ENCODE peak calls at places on chromosome 12, in four cellular contexts. D is A549, G is GM12878, U is IMR-90. C is an unnamed sample.

GRCh38 chr12:62621239-62621638 is 154.6 kb downstream of the MON2 start:
- DNase-seq in U (no peak), G (no peak), D (no peak), C (no peak)

GRCh38 chr12:70427611-70428010 is 61.5 kb downstream of the KCNMB4 start:
- DNase-seq in D (no peak), U (no peak), G (no peak), C (no peak)

GRCh38 chr12:49462103-49462739 is 76.6 kb upstream of the KCNH3 start:
- DNase-seq in G (no peak), U (no peak), D (no peak), C (no peak)

GRCh38 chr12:9702239-9702638 is 30.7 kb downstream of the CLECL1 start:
- DNase-seq in U (no peak), G (no peak), D (no peak), C (no peak)

GRCh38 chr12:1614360-1614759 is 14.7 kb upstream of the WNT5B start:
- DNase-seq in G (no peak), U (no peak), D (no peak), C (peak)

GRCh38 chr12:86264451-86265328 is 8.5 kb upstream of the MGAT4C start:
- DNase-seq in U (no peak), D (no peak), G (no peak), C (no peak)

GRCh38 chr12:45612044-45612794 is 117.3 kb upstream of the ARID2 start:
- DNase-seq in D (no peak), U (peak), G (no peak), C (no peak)

GRCh38 chr12:2752676-2753371 is 41.9 kb upstream of the FKBP4 start:
- DNase-seq in D (peak), U (peak), G (no peak), C (peak)

GRCh38 chr12:68175566-68176033 is 16.1 kb upstream of the IFNG start:
- DNase-seq in U (no peak), G (peak), D (no peak), C (no peak)

GRCh38 chr12:54411398-54412241 is 7.4 kb downstream of the ITGA5 start:
- DNase-seq in U (peak), G (no peak), D (peak), C (peak)

GRCh38 chr12:110371408-110372055 is 32.0 kb downstream of the ANAPC7 start:
- DNase-seq in G (peak), D (no peak), U (no peak), C (no peak)

GRCh38 chr12:106049546-106049945 is 89.2 kb downstream of the NUAK1 start:
- DNase-seq in G (no peak), D (no peak), U (no peak), C (no peak)

GRCh38 chr12:6923003-6923732 is 4.6 kb upstream of the ATN1 start:
- DNase-seq in D (no peak), U (no peak), G (no peak), C (no peak)

GRCh38 chr12:93846936-93847516 is 169.9 kb downstream of the CRADD start:
- DNase-seq in U (no peak), G (no peak), D (no peak), C (no peak)

GRCh38 chr12:124976999-124977398 is 11.9 kb downstream of the DHX37 start:
- DNase-seq in G (no peak), D (no peak), U (no peak), C (no peak)

GRCh38 chr12:70919597-70920035 is 922 bp downstream of the PTPRR start:
- DNase-seq in G (no peak), U (no peak), D (no peak), C (no peak)

GRCh38 chr12:50699940-50700339 is 64.0 kb upstream of the ATF1 start:
- DNase-seq in U (no peak), D (no peak), G (no peak), C (no peak)

GRCh38 chr12:59937148-59937547 is 341.3 kb downstream of the SLC16A7 start:
- DNase-seq in G (no peak), D (no peak), U (no peak), C (no peak)

GRCh38 chr12:103333676-103334075 is 162.1 kb downstream of the C12orf42 start:
- DNase-seq in G (no peak), U (no peak), D (no peak), C (no peak)

GRCh38 chr12:129844662-129845061 is 59.2 kb downstream of the TMEM132D start:
- DNase-seq in D (no peak), G (no peak), U (no peak), C (no peak)

GRCh38 chr12:64229240-64229639 is 7.1 kb upstream of the KICS2 start:
- DNase-seq in D (no peak), U (no peak), G (no peak), C (no peak)

GRCh38 chr12:106197906-106198623 is 49.8 kb downstream of the CKAP4 start:
- DNase-seq in U (no peak), G (no peak), D (no peak), C (no peak)

GRCh38 chr12:110741371-110741770 is 1.3 kb downstream of the PPP1CC start:
- DNase-seq in U (no peak), G (no peak), D (no peak), C (peak)

GRCh38 chr12:549476-550082 is 89.8 kb downstream of the B4GALNT3 start:
- DNase-seq in G (no peak), U (no peak), D (no peak), C (no peak)

GRCh38 chr12:113591480-113591971 is 119.9 kb upstream of the LHX5 start:
- DNase-seq in G (no peak), D (no peak), U (no peak), C (peak)

GRCh38 chr12:113298861-113299545 is 35.9 kb downstream of the SLC8B1 start:
- DNase-seq in U (no peak), G (no peak), D (no peak), C (no peak)

GRCh38 chr12:92218394-92219077 is 72.9 kb upstream of the BTG1 start:
- DNase-seq in D (no peak), G (no peak), U (no peak), C (no peak)

GRCh38 chr12:121184425-121184824 is 25.5 kb upstream of the P2RX4 start:
- DNase-seq in U (no peak), G (no peak), D (no peak), C (no peak)

GRCh38 chr12:127485528-127485927 is 781.4 kb upstream of the TMEM132C start:
- DNase-seq in U (peak), D (peak), G (no peak), C (no peak)

DNA sequence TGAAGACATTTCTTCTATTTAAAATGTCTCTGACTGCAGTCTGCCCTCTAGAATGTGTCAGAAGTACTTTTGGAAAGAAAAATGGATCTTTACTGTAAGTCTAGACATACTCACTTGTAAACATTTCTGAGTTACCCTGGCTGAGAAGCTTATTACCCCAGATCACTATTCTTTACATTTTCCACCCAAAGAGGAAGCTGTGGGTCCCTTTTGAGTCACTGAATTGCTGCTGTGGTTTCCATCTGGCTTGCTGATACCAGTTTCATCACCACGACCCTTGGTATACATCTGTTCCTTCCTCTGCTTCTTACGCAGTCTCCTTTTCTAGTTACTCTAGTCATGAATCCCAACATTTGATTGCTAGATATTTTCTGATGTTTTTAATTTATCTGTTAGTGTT is 20.2 kb upstream of the CLEC4D start:
- DNase-seq in U (no peak), G (peak), D (no peak), C (no peak)
- TF ChIP-seq ELK1 in U (no peak), G (no peak), D (no peak), C (no peak)

GRCh38 chr12:18723752-18724151 is 14.1 kb downstream of the PLCZ1 start:
- DNase-seq in D (peak), G (no peak), U (peak), C (no peak)
- TF ChIP-seq ELK1 in D (no peak), G (no peak), U (no peak), C (no peak)

DNA sequence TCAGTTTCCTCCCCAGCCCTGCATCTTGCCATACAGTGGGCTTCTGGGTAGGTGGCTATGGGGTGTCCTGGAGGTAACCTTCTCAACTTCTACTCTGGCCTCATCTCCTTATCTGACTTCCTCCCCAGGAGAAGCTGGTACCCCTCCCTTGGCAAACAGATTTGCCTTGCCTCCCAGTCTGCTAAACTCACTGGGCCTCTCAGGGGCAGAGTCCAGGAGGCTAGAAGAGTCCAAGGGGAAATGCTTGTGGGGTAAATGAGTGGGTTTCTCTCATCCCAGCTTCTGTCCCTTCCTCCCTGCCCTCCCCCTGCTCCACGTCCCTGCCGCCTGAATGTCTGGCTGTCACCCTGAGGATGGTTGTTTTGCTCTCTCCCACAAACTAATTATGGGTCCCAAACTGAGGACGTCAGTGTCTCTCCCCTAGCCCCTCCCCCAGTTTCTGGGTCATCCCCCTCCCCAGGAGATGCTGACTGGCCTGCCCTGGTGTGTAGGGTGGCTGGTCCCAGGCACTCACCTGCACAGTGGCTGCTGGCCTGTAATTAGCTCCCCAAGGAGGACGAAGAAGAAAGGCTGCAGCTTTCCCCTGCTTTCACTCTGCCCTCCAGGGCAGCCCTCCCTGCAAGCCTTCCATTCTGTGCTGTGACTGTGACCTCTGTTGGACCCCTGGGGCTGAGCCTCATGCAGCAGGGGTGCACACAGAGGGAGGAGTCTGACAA is at the start of gene LRP1-AS:
- DNase-seq in D (no peak), G (no peak), U (no peak), C (no peak)
- TF ChIP-seq ELK1 in D (no peak), G (no peak), U (no peak), C (no peak)

GRCh38 chr12:31585271-31585670 is 5.7 kb downstream of the DENND5B start:
- DNase-seq in G (no peak), D (peak), U (peak), C (no peak)
- TF ChIP-seq ELK1 in G (no peak), D (no peak), U (no peak), C (no peak)

DNA sequence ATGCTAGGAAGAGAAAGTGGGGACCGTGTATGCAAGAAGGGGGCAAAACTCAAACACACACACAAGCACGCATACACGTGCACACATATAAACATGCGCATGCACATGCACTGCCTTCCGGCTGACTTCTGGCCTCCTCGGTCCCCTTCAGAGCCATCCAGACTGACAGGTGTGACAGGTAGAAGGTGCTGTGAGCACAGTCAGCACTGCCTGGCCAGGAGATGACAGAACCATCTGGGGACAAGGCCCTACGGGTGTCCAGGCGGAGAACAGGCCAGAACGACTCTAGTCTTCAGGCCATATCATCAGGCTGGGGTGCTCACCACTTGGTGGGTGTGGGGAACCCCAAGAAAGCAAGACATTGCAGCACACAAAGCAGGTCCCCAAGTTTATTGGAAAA is 7.3 kb downstream of the KRT83 start:
- DNase-seq in D (no peak), U (no peak), G (no peak), C (no peak)
- TF ChIP-seq ELK1 in D (no peak), U (no peak), G (no peak), C (no peak)

C was measured in K562.